ENCODE peak calls at places on chromosome 4, in eight cellular contexts. D is stimulated activated CD4-positive, alpha-beta T cell treated with anti-CD3 and anti-CD28 coated beads, Interleukin-2, amount 100 ng/mL, for 24 hours; I is EH; N is T47D; F is fibroblast of mammary gland; R is stimulated activated effector memory CD8-positive, alpha-beta T cell treated with anti-CD3 and anti-CD28 coated beads, Interleukin-12 subunit alpha, Interleukin-12 subunit beta, amount 100 ng/mL, for 72 hours; S is tibial nerve; V is NCI-H774. P is an unnamed sample.

GRCh38 chr4:61199869-61200194 is 294 bp upstream of the ADGRL3 start:
- DNase-seq in D (no peak), I (peak), N (no peak), F (no peak), R (no peak), S (no peak), V (no peak), P (no peak)

GRCh38 chr4:52651993-52652672 is 7.0 kb downstream of the USP46 start:
- DNase-seq in D (no peak), I (no peak), N (no peak), F (no peak), R (no peak), S (no peak), V (no peak), P (no peak)

GRCh38 chr4:131649227-131649626 is 1499.9 kb upstream of the PCDH10 start:
- DNase-seq in D (no peak), I (no peak), N (no peak), F (no peak), R (no peak), S (no peak), V (no peak), P (no peak)

GRCh38 chr4:31662951-31663350 is 942.8 kb downstream of the PCDH7 start:
- DNase-seq in D (no peak), I (no peak), N (no peak), F (no peak), R (no peak), S (no peak), V (no peak), P (no peak)

GRCh38 chr4:182066037-182066436 is 177.2 kb upstream of the TENM3 start:
- DNase-seq in D (no peak), I (no peak), N (no peak), F (no peak), R (no peak), S (no peak), V (no peak), P (no peak)

GRCh38 chr4:161364681-161365080 is 799.1 kb downstream of the FSTL5 start:
- DNase-seq in D (no peak), I (no peak), N (no peak), F (no peak), R (no peak), S (no peak), V (no peak), P (no peak)

GRCh38 chr4:169818063-169818679 is 60.4 kb upstream of the HPF1 start:
- DNase-seq in D (no peak), I (no peak), N (no peak), F (no peak), R (no peak), S (no peak), V (no peak), P (no peak)

GRCh38 chr4:169968999-169969398 is 57.2 kb downstream of the MFAP3L start:
- DNase-seq in D (no peak), I (peak), N (no peak), F (peak), R (no peak), S (no peak), V (no peak), P (no peak)

GRCh38 chr4:5142726-5143125 is 91.4 kb downstream of the STK32B start:
- DNase-seq in D (no peak), I (peak), N (peak), F (peak), R (no peak), S (no peak), V (no peak), P (no peak)

GRCh38 chr4:98653890-98654867 is 4.2 kb downstream of the TSPAN5 start:
- DNase-seq in D (no peak), I (peak), N (no peak), F (peak), R (no peak), S (no peak), V (no peak), P (no peak)

GRCh38 chr4:170122252-170122651 is 32.5 kb upstream of the AADAT start:
- DNase-seq in D (no peak), I (no peak), N (peak), F (no peak), R (no peak), S (no peak), V (no peak), P (no peak)

GRCh38 chr4:168386002-168386401 is 67.5 kb upstream of the DDX60 start:
- DNase-seq in D (no peak), I (peak), N (no peak), F (no peak), R (no peak), S (no peak), V (no peak), P (no peak)

GRCh38 chr4:75637176-75637575 is 6.8 kb upstream of the CDKL2 start:
- DNase-seq in D (no peak), I (peak), N (no peak), F (no peak), R (no peak), S (no peak), V (no peak), P (no peak)

GRCh38 chr4:88037936-88038335 is 30.5 kb downstream of the PKD2 start:
- DNase-seq in D (no peak), I (no peak), N (no peak), F (no peak), R (no peak), S (no peak), V (no peak), P (no peak)

GRCh38 chr4:7103599-7104365 is 35.9 kb upstream of the GRPEL1 start:
- DNase-seq in D (no peak), I (no peak), N (no peak), F (no peak), R (peak), S (peak), V (no peak), P (no peak)

GRCh38 chr4:55363618-55364420 is 17.8 kb downstream of the SRD5A3 start:
- DNase-seq in D (no peak), I (no peak), N (no peak), F (peak), R (no peak), S (no peak), V (no peak), P (no peak)

GRCh38 chr4:31071807-31072486 is 351.8 kb downstream of the PCDH7 start:
- DNase-seq in D (no peak), I (no peak), N (no peak), F (no peak), R (no peak), S (no peak), V (no peak), P (no peak)

GRCh38 chr4:102338405-102338804 is 6.9 kb downstream of the SLC39A8 start:
- DNase-seq in D (no peak), I (no peak), N (no peak), F (peak), R (no peak), S (no peak), V (no peak), P (no peak)

GRCh38 chr4:56613101-56613862 is 67.8 kb downstream of the HOPX start:
- DNase-seq in D (no peak), I (peak), N (no peak), F (peak), R (no peak), S (no peak), V (no peak), P (no peak)

GRCh38 chr4:26048378-26048882 is 134.4 kb downstream of the SMIM20 start:
- DNase-seq in D (no peak), I (peak), N (no peak), F (peak), R (no peak), S (peak), V (no peak), P (no peak)

GRCh38 chr4:184101711-184102110 is 116.0 kb downstream of the ENPP6 start:
- DNase-seq in D (no peak), I (no peak), N (no peak), F (no peak), R (no peak), S (no peak), V (no peak), P (no peak)

GRCh38 chr4:138907174-138907573 is 108.4 kb upstream of the NOCT start:
- DNase-seq in D (no peak), I (no peak), N (no peak), F (no peak), R (no peak), S (no peak), V (no peak), P (no peak)

GRCh38 chr4:77599378-77599777 is 6.2 kb upstream of the CXCL13 start:
- DNase-seq in D (no peak), I (peak), N (peak), F (peak), R (no peak), S (no peak), V (no peak), P (no peak)

GRCh38 chr4:72473434-72473900 is 95.6 kb downstream of the ADAMTS3 start:
- DNase-seq in D (no peak), I (no peak), N (no peak), F (peak), R (no peak), S (no peak), V (no peak), P (no peak)

GRCh38 chr4:118783887-118784286 is 52.0 kb downstream of the SEC24D start:
- DNase-seq in D (no peak), I (no peak), N (no peak), F (peak), R (no peak), S (no peak), V (no peak), P (no peak)

GRCh38 chr4:5824635-5825034 is 68.3 kb downstream of the CRMP1 start:
- DNase-seq in D (no peak), I (peak), N (peak), F (peak), R (no peak), S (no peak), V (no peak), P (peak)

GRCh38 chr4:124135409-124135813 is 577.1 kb downstream of the ANKRD50 start:
- DNase-seq in D (no peak), I (peak), N (no peak), F (peak), R (no peak), S (no peak), V (no peak), P (no peak)

GRCh38 chr4:84050014-84050413 is 449.1 kb downstream of the NKX6-1 start:
- DNase-seq in D (no peak), I (no peak), N (peak), F (no peak), R (no peak), S (no peak), V (no peak), P (peak)

GRCh38 chr4:41977709-41978108 is 3.8 kb upstream of the DCAF4L1 start:
- DNase-seq in D (no peak), I (peak), N (no peak), F (peak), R (no peak), S (no peak), V (no peak), P (no peak)

GRCh38 chr4:177444911-177445736 is 2.9 kb upstream of the AGA start:
- DNase-seq in D (no peak), I (no peak), N (no peak), F (no peak), R (no peak), S (no peak), V (no peak), P (no peak)

GRCh38 chr4:6731780-6732179 is 15.8 kb downstream of the BLOC1S4 start:
- DNase-seq in D (no peak), I (no peak), N (no peak), F (no peak), R (no peak), S (no peak), V (no peak), P (no peak)

GRCh38 chr4:22514431-22514830 is 1.4 kb downstream of the ADGRA3 start:
- DNase-seq in D (no peak), I (peak), N (no peak), F (peak), R (no peak), S (no peak), V (no peak), P (no peak)

GRCh38 chr4:122830392-122831095 is 3.9 kb downstream of the FGF2 start:
- DNase-seq in D (no peak), I (peak), N (no peak), F (peak), R (no peak), S (no peak), V (no peak), P (no peak)

GRCh38 chr4:105145913-105146285 is 777 bp upstream of the TET2 start:
- DNase-seq in D (peak), I (no peak), N (no peak), F (no peak), R (peak), S (no peak), V (no peak), P (no peak)

GRCh38 chr4:41216294-41217019 is 2.1 kb upstream of the APBB2 start:
- DNase-seq in D (peak), I (peak), N (peak), F (peak), R (peak), S (no peak), V (peak), P (peak)

GRCh38 chr4:182749768-182750167 is 167.4 kb downstream of the DCTD start:
- DNase-seq in D (no peak), I (no peak), N (no peak), F (no peak), R (no peak), S (no peak), V (peak), P (no peak)

GRCh38 chr4:138222041-138222440 is 20.1 kb downstream of the SLC7A11 start:
- DNase-seq in D (no peak), I (peak), N (no peak), F (peak), R (no peak), S (no peak), V (no peak), P (no peak)

P was measured in NCI-H2171 treated with DMSO at 0.1 percent for 48 hours.